ENCODE peak calls at places on chromosomes 13 and 19, in nine cellular contexts. K is Peyer's patch, X is Karpas-422, I is PC-9, H is breast epithelium, O is ovary, D is left lung, G is A549, C is GM23248. E is an unnamed sample.

GRCh38 chr13:109249780-109250528 is 536.4 kb downstream of the IRS2 start:
- DNase-seq in H (no peak), O (no peak), X (no peak), G (no peak), D (no peak), C (no peak), K (no peak), I (no peak), E (no peak)

GRCh38 chr13:30864352-30865130 is 41.5 kb upstream of the MEDAG start:
- DNase-seq in I (no peak), G (no peak), C (peak; percentile 89), O (peak; percentile 44), D (no peak), K (no peak), H (no peak), X (no peak), E (peak; percentile 68)

GRCh38 chr13:29310806-29311205 is 284.7 kb downstream of the SLC7A1 start:
- DNase-seq in D (no peak), O (no peak), G (no peak), H (no peak), C (no peak), I (no peak), X (no peak), K (no peak), E (no peak)

GRCh38 chr19:52585101-52585500 is 15.0 kb downstream of the ZNF701 start:
- DNase-seq in H (no peak), O (no peak), D (no peak), G (no peak), K (no peak), C (no peak), I (no peak), X (no peak), E (no peak)

GRCh38 chr19:50721441-50722137 is 1.6 kb upstream of the CLEC11A start:
- DNase-seq in O (no peak), I (no peak), K (no peak), X (no peak), D (no peak), C (peak; percentile 35), H (no peak), G (no peak), E (no peak)

GRCh38 chr13:107834268-107834667 is 381.1 kb downstream of the LIG4 start:
- DNase-seq in H (no peak), I (no peak), D (no peak), C (peak; percentile 72), G (no peak), O (no peak), X (no peak), K (no peak), E (no peak)

GRCh38 chr13:104442541-104442940 is 1376.3 kb upstream of the SLC10A2 start:
- DNase-seq in X (no peak), C (no peak), K (no peak), D (no peak), H (no peak), G (no peak), I (no peak), O (no peak), E (no peak)

GRCh38 chr13:106034201-106034600 is 501.3 kb downstream of the EFNB2 start:
- DNase-seq in K (no peak), H (no peak), O (no peak), X (no peak), I (no peak), C (peak; percentile 30), D (no peak), G (no peak), E (no peak)

GRCh38 chr13:39956036-39956435 is 300.6 kb downstream of the COG6 start:
- DNase-seq in I (no peak), X (no peak), O (no peak), D (no peak), G (no peak), K (no peak), C (no peak), H (no peak), E (no peak)

GRCh38 chr19:4114181-4114580 is 9.7 kb downstream of the MAP2K2 start:
- DNase-seq in O (no peak), X (no peak), H (no peak), C (no peak), I (no peak), D (no peak), G (no peak), K (no peak), E (no peak)

GRCh38 chr19:4113398-4114088 is 10.4 kb downstream of the MAP2K2 start:
- DNase-seq in I (no peak), K (no peak), X (no peak), D (no peak), O (no peak), H (no peak), C (no peak), G (no peak), E (no peak)

GRCh38 chr19:4112367-4112766 is 11.6 kb downstream of the MAP2K2 start:
- DNase-seq in D (no peak), G (no peak), X (no peak), I (no peak), K (no peak), C (no peak), O (no peak), H (no peak), E (no peak)

GRCh38 chr19:4115050-4115817 is 8.7 kb downstream of the MAP2K2 start:
- DNase-seq in C (no peak), H (no peak), K (peak; percentile 78), D (no peak), O (no peak), I (no peak), X (peak; percentile 70), G (no peak), E (no peak)

GRCh38 chr19:4115818-4116385 is 8.0 kb downstream of the MAP2K2 start:
- DNase-seq in H (no peak), O (no peak), G (no peak), C (no peak), D (no peak), I (no peak), X (no peak), K (no peak), E (no peak)
- H3K27ac ChIP-seq in H (no peak overlapping the region), O (no peak overlapping the region), G (no peak overlapping the region), C (no peak overlapping the region), D (no peak overlapping the region), I (no peak overlapping the region), X (peak overlapping the region; percentile 63), K (no peak overlapping the region), E (no peak overlapping the region)

DNA sequence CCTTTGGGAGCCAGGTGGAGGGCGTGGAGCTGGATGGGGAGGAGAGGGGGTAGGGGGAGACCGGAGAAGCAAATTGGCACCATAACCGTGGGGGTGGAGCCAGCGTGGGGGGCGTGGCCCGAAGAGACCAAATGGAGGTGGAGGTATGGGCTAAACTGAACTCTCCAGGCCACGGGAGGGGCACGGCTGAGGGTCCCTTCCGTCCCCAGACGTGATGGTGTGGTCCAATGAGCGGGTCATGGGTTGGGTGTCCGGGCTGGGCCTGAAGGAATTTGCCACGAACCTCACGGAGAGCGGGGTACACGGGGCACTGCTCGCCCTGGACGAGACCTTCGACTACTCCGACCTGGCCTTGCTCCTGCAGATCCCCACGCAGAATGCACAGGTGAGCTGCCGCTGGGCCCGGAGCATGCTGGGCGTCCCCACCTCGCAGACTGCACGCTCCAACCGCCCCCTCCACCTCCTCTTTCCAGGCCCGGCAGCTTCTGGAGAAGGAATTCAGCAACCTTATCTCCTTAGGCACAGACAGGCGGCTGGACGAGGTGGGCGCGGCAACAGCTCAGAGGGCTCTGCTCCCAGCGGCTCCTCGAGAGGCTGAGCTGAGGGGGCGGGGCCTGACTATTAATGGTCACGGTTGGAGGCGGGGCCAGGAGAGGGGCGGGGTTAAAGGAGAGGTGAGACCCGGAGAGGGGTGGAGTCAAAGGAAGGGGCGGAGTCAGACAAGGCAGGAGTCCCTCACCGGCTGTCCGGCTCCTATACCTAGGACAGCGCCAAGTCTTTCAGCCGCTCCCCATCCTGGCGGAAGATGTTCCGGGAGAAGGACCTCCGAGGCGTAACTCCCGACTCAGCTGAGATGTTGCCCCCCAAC is 6.2 kb downstream of the HRC start:
- DNase-seq in I (peak; percentile 100), D (peak; percentile 94), C (peak; percentile 96), O (peak; percentile 97), K (peak; percentile 86), G (peak; percentile 96), X (peak; percentile 89), H (peak; percentile 98), E (peak; percentile 99)
- H3K4me1 ChIP-seq in I (peaks cover 16% of the 10 kb centered on the region), D (peaks cover 12% of the 10 kb centered on the region), C (peaks cover 4% of the 10 kb centered on the region), O (peaks cover 4% of the 10 kb centered on the region), K (peaks cover 35% of the 10 kb centered on the region), G (peaks cover 31% of the 10 kb centered on the region), X (peaks cover 23% of the 10 kb centered on the region), H (peaks cover 7% of the 10 kb centered on the region), E (peaks cover 5% of the 10 kb centered on the region)

GRCh38 chr19:46182476-46182875 is 34.4 kb downstream of the IGFL2 start:
- DNase-seq in I (no peak), K (no peak), C (no peak), G (no peak), O (no peak), X (no peak), D (no peak), H (no peak), E (no peak)

GRCh38 chr19:46176116-46176860 is 28.2 kb downstream of the IGFL2 start:
- DNase-seq in C (no peak), K (no peak), X (no peak), O (no peak), D (no peak), I (no peak), G (no peak), H (no peak), E (no peak)

GRCh38 chr19:46179076-46179740 is 31.2 kb downstream of the IGFL2 start:
- DNase-seq in H (no peak), K (no peak), D (no peak), O (no peak), G (no peak), C (no peak), I (no peak), X (no peak), E (no peak)

GRCh38 chr19:46181386-46181774 is 33.3 kb downstream of the IGFL2 start:
- DNase-seq in X (no peak), G (peak; percentile 65), C (peak; percentile 71), I (no peak), H (no peak), O (no peak), D (no peak), K (no peak), E (no peak)

DNA sequence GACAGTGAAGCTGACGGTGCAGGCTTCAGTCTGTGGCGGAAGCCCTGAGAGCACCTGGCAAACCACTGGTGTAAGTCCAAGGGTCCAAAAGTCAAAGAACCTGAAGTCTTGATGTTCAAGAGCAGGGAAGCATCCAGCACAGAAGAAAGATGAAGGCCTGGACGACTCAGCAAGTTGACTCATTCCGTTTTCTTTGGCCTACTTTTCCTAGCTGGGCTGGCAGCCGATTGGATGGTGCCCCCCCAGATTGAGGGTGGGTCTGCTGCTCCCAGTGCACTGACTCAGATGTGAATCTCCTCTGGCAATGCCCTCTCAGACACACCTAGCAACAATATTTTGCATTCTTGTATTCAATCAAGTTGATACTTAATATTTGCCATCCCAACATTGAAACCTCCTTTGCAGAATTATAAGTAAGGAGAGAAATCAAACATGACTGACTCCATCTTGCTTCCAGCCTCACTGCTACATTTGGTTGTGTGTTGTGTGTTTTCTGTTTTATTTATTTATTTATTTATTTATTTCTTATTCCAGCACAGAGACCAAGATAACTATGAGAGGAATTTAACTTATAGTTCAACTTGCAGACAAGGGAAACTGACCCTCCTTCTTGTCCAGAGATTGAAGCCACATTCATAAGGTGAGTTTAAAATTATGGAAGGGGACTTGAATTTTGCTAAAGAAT is 32.8 kb downstream of the IGFL2 start:
- DNase-seq in G (peak; percentile 74), X (no peak), D (no peak), K (no peak), C (peak; percentile 87), I (peak; percentile 74), O (no peak), H (no peak), E (no peak)
- H3K27ac ChIP-seq in G (peak overlapping the region; percentile 32), X (no peak overlapping the region), D (no peak overlapping the region), K (no peak overlapping the region), C (peak overlapping the region; percentile 65), I (peak overlapping the region; percentile 74), O (no peak overlapping the region), H (no peak overlapping the region), E (no peak overlapping the region)

GRCh38 chr19:54938906-54939305 is 8.4 kb downstream of the NLRP7 start:
- DNase-seq in O (no peak), K (peak; percentile 27), C (no peak), X (no peak), I (no peak), G (no peak), H (no peak), D (no peak), E (no peak)
- H3K4me1 ChIP-seq in O (no peaks in the 10 kb centered on the region), K (no peaks in the 10 kb centered on the region), C (no peaks in the 10 kb centered on the region), X (peaks cover 12% of the 10 kb centered on the region), I (no peaks in the 10 kb centered on the region), G (no peaks in the 10 kb centered on the region), H (no peaks in the 10 kb centered on the region), D (no peaks in the 10 kb centered on the region), E (no peaks in the 10 kb centered on the region)